ENCODE peak calls at places on chromosome 4, in six cellular contexts. L, A, V, J, P and U are unnamed samples.

GRCh38 chr4:119898211-119898610 is 168.4 kb downstream of the MAD2L1 start:
- DNase-seq in L (no peak), A (no peak), V (no peak), J (no peak), P (no peak), U (no peak)

GRCh38 chr4:15695240-15695699 is 7.6 kb upstream of the BST1 start:
- DNase-seq in L (no peak), A (no peak), V (no peak), J (no peak), P (no peak), U (no peak)

GRCh38 chr4:102139132-102139573 is 206.1 kb downstream of the SLC39A8 start:
- DNase-seq in L (no peak), A (no peak), V (no peak), J (no peak), P (no peak), U (no peak)

GRCh38 chr4:169079942-169080827 is 70.1 kb upstream of the CBR4 start:
- DNase-seq in L (no peak), A (no peak), V (peak), J (peak), P (peak), U (peak)

GRCh38 chr4:78654809-78655208 is 103.2 kb downstream of the ANXA3 start:
- DNase-seq in L (no peak), A (no peak), V (no peak), J (no peak), P (no peak), U (no peak)

GRCh38 chr4:38069271-38069760 is 109.1 kb downstream of the PTTG2 start:
- DNase-seq in L (no peak), A (peak), V (no peak), J (peak), P (no peak), U (no peak)

GRCh38 chr4:42142586-42142985 is 9.9 kb downstream of the BEND4 start:
- DNase-seq in L (no peak), A (no peak), V (no peak), J (no peak), P (no peak), U (no peak)

GRCh38 chr4:39494354-39494753 is 32.9 kb downstream of the UGDH start:
- DNase-seq in L (no peak), A (no peak), V (no peak), J (no peak), P (no peak), U (no peak)

GRCh38 chr4:12889054-12889453 is 595.1 kb downstream of the RAB28 start:
- DNase-seq in L (no peak), A (no peak), V (no peak), J (no peak), P (no peak), U (no peak)

GRCh38 chr4:149914521-149915115 is 99.0 kb upstream of the IQCM start:
- DNase-seq in L (peak), A (peak), V (no peak), J (peak), P (peak), U (peak)

GRCh38 chr4:87657525-87657924 is 7.4 kb downstream of the DMP1 start:
- DNase-seq in L (no peak), A (no peak), V (no peak), J (no peak), P (no peak), U (no peak)

GRCh38 chr4:53703267-53703655 is 112.0 kb upstream of the LNX1 start:
- DNase-seq in L (no peak), A (no peak), V (no peak), J (no peak), P (no peak), U (no peak)

GRCh38 chr4:113292371-113293042 is 243.1 kb downstream of the ANK2 start:
- DNase-seq in L (peak), A (no peak), V (no peak), J (no peak), P (no peak), U (no peak)

GRCh38 chr4:184907810-184908209 is 82.0 kb upstream of the ACSL1 start:
- DNase-seq in L (no peak), A (no peak), V (no peak), J (no peak), P (no peak), U (no peak)

GRCh38 chr4:41406051-41406516 is 131.9 kb upstream of the LIMCH1 start:
- DNase-seq in L (no peak), A (no peak), V (no peak), J (no peak), P (no peak), U (no peak)

GRCh38 chr4:128639586-128640270 is 169.8 kb upstream of the JADE1 start:
- DNase-seq in L (peak), A (no peak), V (no peak), J (no peak), P (no peak), U (no peak)

GRCh38 chr4:146192060-146192459 is 16.5 kb downstream of the LSM6 start:
- DNase-seq in L (no peak), A (no peak), V (no peak), J (peak), P (peak), U (no peak)

GRCh38 chr4:183057255-183057654 is 41.8 kb upstream of the WWC2 start:
- DNase-seq in L (no peak), A (no peak), V (no peak), J (no peak), P (no peak), U (no peak)

GRCh38 chr4:165972747-165973146 is 99.7 kb downstream of the TLL1 start:
- DNase-seq in L (no peak), A (no peak), V (no peak), J (no peak), P (no peak), U (no peak)

GRCh38 chr4:84456157-84456556 is 42.9 kb downstream of the NKX6-1 start:
- DNase-seq in L (no peak), A (no peak), V (no peak), J (no peak), P (no peak), U (no peak)

GRCh38 chr4:84451546-84451945 is 47.5 kb downstream of the NKX6-1 start:
- DNase-seq in L (no peak), A (no peak), V (no peak), J (no peak), P (no peak), U (no peak)

DNA sequence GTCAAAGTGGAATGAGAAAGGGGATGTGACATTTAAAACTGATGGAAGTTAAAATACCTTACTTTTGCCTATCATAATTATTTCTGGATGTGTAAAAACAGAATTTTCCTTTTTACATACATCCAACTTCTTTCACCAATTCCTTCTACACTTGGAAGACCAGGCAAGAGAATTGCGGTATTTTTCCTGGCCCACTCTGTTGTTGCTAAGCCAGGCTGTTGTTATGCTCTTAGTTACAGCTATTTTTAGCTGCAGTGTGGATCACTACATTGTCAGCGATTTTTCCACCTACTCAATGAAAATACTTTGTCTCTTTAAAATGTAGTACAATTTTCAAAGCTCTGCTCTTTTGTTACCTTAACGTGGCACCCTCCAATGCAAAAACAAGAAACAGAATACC is 43.4 kb downstream of the NKX6-1 start:
- DNase-seq in L (no peak), A (no peak), V (no peak), J (no peak), P (no peak), U (no peak)
- TF ChIP-seq TAF1 in L (no peak), A (no peak), V (no peak), J (no peak), P (no peak), U (no peak)

GRCh38 chr4:155953151-155954117 is at the start of gene CTSO:
- DNase-seq in L (peak), A (peak), V (peak), J (peak), P (peak), U (peak)
- TF ChIP-seq POLR2A in L (peak), A (peak), V (peak), J (no peak), P (no peak), U (peak)

DNA sequence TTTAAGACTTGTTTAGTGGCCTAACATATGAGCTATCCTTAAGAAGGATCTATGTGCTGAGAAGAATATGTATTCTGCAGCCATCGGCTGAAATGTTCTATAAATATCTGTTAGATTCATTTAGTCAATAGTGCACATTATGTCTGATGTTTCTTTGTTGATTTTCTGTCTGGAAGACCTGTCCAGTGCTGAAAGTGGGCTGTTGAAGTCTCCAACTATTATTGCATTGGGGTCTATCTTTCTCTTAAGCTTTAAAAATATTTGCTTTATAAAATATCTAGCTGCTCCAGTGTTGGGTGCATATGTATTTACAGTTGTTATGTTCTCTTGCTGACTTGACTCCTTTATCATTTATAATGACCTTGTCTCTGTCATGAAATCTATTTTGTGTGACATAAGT is 9.4 kb upstream of the BLTP1 start:
- DNase-seq in L (no peak), A (no peak), V (no peak), J (no peak), P (no peak), U (no peak)
- TF ChIP-seq TAF1 in L (no peak), A (no peak), V (no peak), J (no peak), P (no peak), U (no peak)

DNA sequence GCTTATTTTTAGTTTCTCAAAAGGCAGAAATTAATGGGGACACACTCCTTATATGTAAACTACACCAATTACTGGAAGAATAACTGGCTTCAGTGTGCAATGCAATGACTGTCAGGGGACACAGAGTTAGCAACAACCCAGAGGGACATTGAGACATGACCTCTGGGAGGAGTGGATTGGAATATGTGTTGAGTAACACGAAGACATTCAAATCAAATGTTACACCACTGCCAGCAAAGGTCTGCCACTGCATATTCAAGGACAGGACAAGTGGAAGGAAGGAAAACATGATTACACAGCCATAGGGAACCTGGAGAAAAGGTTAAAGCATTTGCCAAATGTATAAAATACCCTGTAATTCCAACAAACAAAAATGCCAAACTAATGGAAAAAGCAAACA is 240.2 kb upstream of the FSTL5 start:
- DNase-seq in L (no peak), A (no peak), V (no peak), J (no peak), P (no peak), U (no peak)
- TF ChIP-seq POLR2A in L (no peak), A (no peak), V (no peak), J (no peak), P (no peak), U (no peak)

GRCh38 chr4:153451931-153452660 is 14.1 kb upstream of the TMEM131L start:
- DNase-seq in L (peak), A (no peak), V (no peak), J (no peak), P (no peak), U (no peak)

GRCh38 chr4:153450545-153450917 is 15.6 kb upstream of the TMEM131L start:
- DNase-seq in L (no peak), A (no peak), V (no peak), J (no peak), P (no peak), U (no peak)

GRCh38 chr4:153449338-153449737 is 16.8 kb upstream of the TMEM131L start:
- DNase-seq in L (no peak), A (no peak), V (no peak), J (no peak), P (no peak), U (no peak)

GRCh38 chr4:153447175-153447887 is 18.8 kb upstream of the TMEM131L start:
- DNase-seq in L (no peak), A (no peak), V (no peak), J (no peak), P (no peak), U (no peak)

DNA sequence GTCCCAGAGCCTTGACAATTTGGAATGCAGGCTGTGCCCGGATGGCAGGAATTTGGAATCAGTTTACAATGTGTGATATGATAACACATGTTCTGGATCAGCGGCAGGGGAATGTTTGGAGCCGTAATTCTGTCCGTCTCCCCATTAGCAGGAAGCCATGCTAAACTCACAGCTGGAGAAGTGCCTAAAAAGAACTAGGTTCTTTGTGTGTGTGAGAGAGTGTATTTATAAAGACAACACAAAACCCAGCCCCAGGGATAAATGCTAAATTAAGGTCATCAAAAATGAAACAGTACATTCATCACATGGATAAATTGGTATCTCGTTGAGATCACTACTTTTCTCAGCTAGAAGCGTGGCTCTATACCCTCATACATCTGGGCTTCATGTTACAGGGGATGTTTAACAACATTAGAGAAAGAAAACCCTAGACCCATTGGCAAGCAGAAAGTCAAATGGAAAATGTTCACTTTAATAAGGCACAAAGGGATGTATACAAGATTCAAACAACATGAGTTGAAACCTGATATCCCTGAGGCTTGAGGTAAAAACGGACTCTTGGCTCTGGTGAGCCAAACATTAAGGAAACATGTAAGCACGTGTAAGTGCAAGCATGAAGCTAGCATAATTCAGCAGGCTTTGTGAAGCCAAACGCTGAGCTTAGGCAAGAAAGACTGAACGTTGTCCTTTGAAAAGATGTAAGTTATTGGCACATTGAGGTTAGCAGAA is 18.0 kb upstream of the TMEM131L start:
- DNase-seq in L (no peak), A (no peak), V (no peak), J (no peak), P (no peak), U (no peak)
- TF ChIP-seq TAF1 in L (no peak), A (no peak), V (no peak), J (no peak), P (no peak), U (no peak)

DNA sequence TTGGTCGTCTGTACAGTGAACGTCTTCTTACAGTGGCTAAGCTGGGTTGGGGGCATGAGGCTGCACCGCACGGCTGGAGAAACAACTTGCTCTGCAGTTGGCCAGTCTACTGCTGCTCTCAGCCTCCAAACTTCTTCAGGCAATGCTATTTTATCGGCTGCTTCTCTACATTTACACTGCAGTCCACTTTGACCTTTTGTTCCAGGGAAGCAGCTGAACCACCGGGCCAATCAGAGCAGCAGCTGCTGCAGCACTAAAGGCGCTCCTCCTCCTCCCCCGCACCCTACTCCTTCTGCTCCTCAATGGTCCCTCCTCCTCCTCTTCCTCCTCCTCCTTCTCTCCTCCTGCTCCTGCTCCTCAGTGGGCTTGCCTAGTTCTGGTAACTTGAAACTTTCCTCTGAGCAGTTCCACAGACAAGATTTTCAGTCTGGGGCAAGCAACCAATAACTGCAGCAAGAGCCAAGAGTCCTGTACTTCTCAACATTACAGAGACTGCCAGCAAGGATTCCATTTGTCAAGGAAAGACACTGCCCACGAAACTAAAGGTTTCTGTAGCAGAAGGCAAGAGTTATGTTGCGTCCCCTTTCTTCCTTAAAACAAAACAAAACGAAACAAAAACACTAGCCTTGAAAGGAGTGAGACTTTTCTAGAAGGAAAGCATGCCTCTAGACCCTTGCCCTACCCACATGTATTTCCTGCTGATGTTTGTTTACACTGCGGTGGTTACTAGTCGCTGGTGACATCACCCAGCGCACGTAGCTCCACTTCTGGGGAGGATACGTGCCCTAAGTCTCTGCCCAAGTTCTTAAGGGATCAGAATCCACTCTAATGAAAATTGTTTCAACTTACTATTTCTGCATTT is 125.7 kb upstream of the NAP1L5 start:
- DNase-seq in L (peak), A (no peak), V (peak), J (peak), P (peak), U (no peak)
- TF ChIP-seq POLR2A in L (peak), A (no peak), V (no peak), J (peak), P (peak), U (no peak)